ENCODE peak calls at places on chromosomes 5 and 9, in four cellular contexts. V, Q, N and D are unnamed samples.

GRCh38 chr9:25700430-25700829 is 22.2 kb upstream of the TUSC1 start:
- DNase-seq in V (no peak), Q (no peak), N (no peak), D (no peak)

GRCh38 chr9:6215562-6215961 is at the start of gene IL33:
- DNase-seq in V (no peak), Q (no peak), N (peak; percentile 27), D (no peak)

GRCh38 chr9:136059851-136060670 is 35.0 kb downstream of the NACC2 start:
- DNase-seq in V (no peak), Q (no peak), N (no peak), D (no peak)

GRCh38 chr5:107523019-107523680 is 147.6 kb downstream of the EFNA5 start:
- DNase-seq in V (no peak), Q (no peak), N (no peak), D (no peak)

GRCh38 chr5:179120421-179120861 is 60.3 kb downstream of the ZNF354C start:
- DNase-seq in V (no peak), Q (no peak), N (no peak), D (no peak)

GRCh38 chr5:108260105-108260857 is 121.6 kb downstream of the FBXL17 start:
- DNase-seq in V (peak; percentile 42), Q (no peak), N (peak; percentile 75), D (peak; percentile 54)

GRCh38 chr5:169116961-169117461 is 183.9 kb downstream of the SLIT3 start:
- DNase-seq in V (no peak), Q (no peak), N (no peak), D (no peak)

GRCh38 chr9:136840877-136841645 is 1.2 kb upstream of the AJM1 start:
- DNase-seq in V (no peak), Q (peak; percentile 42), N (no peak), D (no peak)

GRCh38 chr9:21598749-21599148 is 116.6 kb upstream of the IFNE start:
- DNase-seq in V (no peak), Q (no peak), N (no peak), D (no peak)

GRCh38 chr9:116267021-116267420 is 113.4 kb downstream of the PAPPA start:
- DNase-seq in V (no peak), Q (no peak), N (no peak), D (no peak)

GRCh38 chr5:19638461-19638860 is 349.5 kb downstream of the CDH18 start:
- DNase-seq in V (no peak), Q (no peak), N (no peak), D (no peak)

GRCh38 chr5:135588299-135588698 is 9.5 kb upstream of the CXCL14 start:
- DNase-seq in V (no peak), Q (no peak), N (no peak), D (no peak)

GRCh38 chr5:150778103-150778516 is 447 bp upstream of the SMIM3 start:
- DNase-seq in V (no peak), Q (no peak), N (peak; percentile 29), D (no peak)

GRCh38 chr9:126533911-126534300 is 79.8 kb upstream of the LMX1B start:
- DNase-seq in V (no peak), Q (no peak), N (no peak), D (no peak)

GRCh38 chr5:117623042-117623815 is 1048.6 kb upstream of the SEMA6A start:
- DNase-seq in V (no peak), Q (no peak), N (no peak), D (no peak)

GRCh38 chr5:150846651-150847333 is 471 bp downstream of the IRGM start:
- DNase-seq in V (peak; percentile 56), Q (no peak), N (peak; percentile 64), D (peak; percentile 56)

GRCh38 chr5:176178789-176179188 is 59.4 kb upstream of the SIMC1 start:
- DNase-seq in V (no peak), Q (no peak), N (no peak), D (no peak)

GRCh38 chr5:113003763-113004162 is 27.2 kb downstream of the DCP2 start:
- DNase-seq in V (no peak), Q (no peak), N (no peak), D (no peak)

GRCh38 chr5:90802695-90803317 is 244.2 kb downstream of the ADGRV1 start:
- DNase-seq in V (no peak), Q (no peak), N (no peak), D (no peak)

GRCh38 chr5:169997736-169998284 is 17.5 kb upstream of the INSYN2B start:
- DNase-seq in V (no peak), Q (no peak), N (no peak), D (no peak)

GRCh38 chr9:83956288-83957028 is 23.6 kb downstream of the HNRNPK start:
- DNase-seq in V (peak; percentile 58), Q (no peak), N (peak; percentile 69), D (peak; percentile 25)

GRCh38 chr9:79383096-79383495 is 188.7 kb upstream of the TLE4 start:
- DNase-seq in V (no peak), Q (no peak), N (no peak), D (no peak)

GRCh38 chr5:95779611-95780010 is 42.9 kb downstream of the GLRX start:
- DNase-seq in V (no peak), Q (no peak), N (no peak), D (no peak)

GRCh38 chr5:43141211-43141610 is 20.5 kb downstream of the ZNF131 start:
- DNase-seq in V (no peak), Q (no peak), N (no peak), D (no peak)

GRCh38 chr9:95762322-95762721 is 113.2 kb upstream of the ERCC6L2 start:
- DNase-seq in V (no peak), Q (no peak), N (no peak), D (peak; percentile 8)

GRCh38 chr9:129835860-129836223 is 584 bp downstream of the USP20 start:
- DNase-seq in V (no peak), Q (no peak), N (no peak), D (no peak)

GRCh38 chr5:134550271-134551214 is 25.1 kb downstream of the JADE2 start:
- DNase-seq in V (no peak), Q (no peak), N (no peak), D (no peak)

GRCh38 chr5:177557041-177557647 is 2.8 kb upstream of the FAM193B start:
- DNase-seq in V (no peak), Q (no peak), N (no peak), D (no peak)

GRCh38 chr9:27732494-27732893 is 159.2 kb upstream of the C9orf72 start:
- DNase-seq in V (no peak), Q (no peak), N (no peak), D (no peak)

GRCh38 chr9:95027914-95028854 is 289.3 kb downstream of the FANCC start:
- DNase-seq in V (no peak), Q (no peak), N (no peak), D (no peak)

GRCh38 chr9:134687556-134687955 is 46.0 kb downstream of the COL5A1 start:
- DNase-seq in V (no peak), Q (no peak), N (no peak), D (no peak)

GRCh38 chr9:114869845-114870244 is 60.5 kb downstream of the TNFSF8 start:
- DNase-seq in V (no peak), Q (no peak), N (no peak), D (no peak)

GRCh38 chr5:80665057-80665456 is 10.3 kb upstream of the DHFR start:
- DNase-seq in V (no peak), Q (no peak), N (no peak), D (no peak)

GRCh38 chr5:61675015-61675692 is 343.1 kb downstream of the ZSWIM6 start:
- DNase-seq in V (no peak), Q (peak; percentile 71), N (no peak), D (no peak)

GRCh38 chr9:98506422-98507054 is 202.2 kb downstream of the GABBR2 start:
- DNase-seq in V (no peak), Q (no peak), N (no peak), D (no peak)